ENCODE peak calls at places on chromosomes 4 and X, in five cellular contexts. Q is HCT116, X is heart left ventricle, R is Peyer's patch, D is osteoblast. W is an unnamed sample.

GRCh38 chrX:39309721-39310152 is 508.5 kb downstream of the MID1IP1 start:
- DNase-seq in Q (no peak), X (peak), D (no peak), R (peak), W (peak)

GRCh38 chrX:44267861-44268260 is 75.6 kb downstream of the EFHC2 start:
- DNase-seq in R (no peak), D (no peak), X (no peak), Q (no peak), W (no peak)

GRCh38 chr4:88779431-88779830 is 81.8 kb upstream of the NAP1L5 start:
- DNase-seq in D (no peak), R (no peak), X (no peak), Q (no peak), W (no peak)

GRCh38 chr4:153481474-153481873 is 15.3 kb downstream of the TMEM131L start:
- DNase-seq in R (no peak), D (no peak), Q (no peak), X (no peak), W (no peak)

GRCh38 chrX:130163350-130163851 is 2.2 kb downstream of the AIFM1 start:
- DNase-seq in R (no peak), Q (no peak), D (no peak), X (no peak), W (no peak)

GRCh38 chr4:98950925-98951324 is 22.0 kb upstream of the EIF4E start:
- DNase-seq in R (no peak), X (no peak), D (peak), Q (no peak), W (no peak)

GRCh38 chr4:11505225-11505971 is 76.7 kb upstream of the HS3ST1 start:
- DNase-seq in Q (peak), D (no peak), R (no peak), X (no peak), W (no peak)

GRCh38 chr4:172996571-172997216 is 171.9 kb upstream of the GALNT7 start:
- DNase-seq in D (no peak), Q (no peak), X (no peak), R (no peak), W (no peak)

GRCh38 chr4:168021666-168022065 is 70.7 kb upstream of the ANXA10 start:
- DNase-seq in D (no peak), R (no peak), X (no peak), Q (no peak), W (no peak)

GRCh38 chr4:47031011-47031678 is at the start of gene GABRB1:
- DNase-seq in X (peak), R (no peak), D (peak), Q (no peak), W (no peak)

GRCh38 chrX:9644335-9644734 is 121.3 kb downstream of the GPR143 start:
- DNase-seq in D (no peak), R (no peak), X (no peak), Q (no peak), W (no peak)

GRCh38 chr4:17082186-17082585 is 183.7 kb upstream of the LDB2 start:
- DNase-seq in R (no peak), X (no peak), Q (no peak), D (peak), W (no peak)

GRCh38 chrX:134636859-134637258 is 21.4 kb downstream of the PLAC1 start:
- DNase-seq in X (no peak), D (no peak), R (no peak), Q (no peak), W (no peak)

GRCh38 chr4:6705638-6706037 is 4.0 kb downstream of the MRFAP1L1 start:
- DNase-seq in Q (no peak), D (no peak), X (no peak), R (no peak), W (no peak)

GRCh38 chr4:71235321-71236206 is 103.3 kb upstream of the SLC4A4 start:
- DNase-seq in D (peak), X (no peak), R (no peak), Q (no peak), W (no peak)

GRCh38 chr4:56681158-56681848 is at the start of gene HOPX:
- DNase-seq in Q (no peak), R (no peak), D (no peak), X (peak), W (no peak)

GRCh38 chrX:131816551-131817136 is 206.5 kb upstream of the STK26 start:
- DNase-seq in Q (no peak), R (peak), D (no peak), X (peak), W (peak)

GRCh38 chrX:152202886-152203285 is 64.5 kb upstream of the MAGEA10 start:
- DNase-seq in X (no peak), Q (no peak), D (no peak), R (no peak), W (no peak)

GRCh38 chrX:133670394-133670793 is 255.1 kb upstream of the GPC4 start:
- DNase-seq in R (no peak), X (no peak), D (peak), Q (peak), W (no peak)

GRCh38 chr4:1237981-1238675 is 10.8 kb downstream of the CTBP1 start:
- DNase-seq in Q (no peak), R (no peak), D (peak), X (no peak), W (no peak)

GRCh38 chrX:5971300-5971699 is 257.4 kb downstream of the NLGN4X start:
- DNase-seq in Q (no peak), D (no peak), X (no peak), R (no peak), W (no peak)

GRCh38 chr4:27005512-27006246 is 145.0 kb downstream of the STIM2 start:
- DNase-seq in D (no peak), Q (no peak), X (no peak), R (no peak), W (no peak)

GRCh38 chr4:103012085-103012484 is 7.4 kb downstream of the SLC9B1 start:
- DNase-seq in Q (no peak), X (no peak), R (no peak), D (no peak), W (no peak)

GRCh38 chrX:27981349-27981748 is at the start of gene DCAF8L1:
- DNase-seq in Q (no peak), X (no peak), R (no peak), D (no peak), W (no peak)

GRCh38 chr4:5784960-5785611 is 74.1 kb downstream of the EVC start:
- DNase-seq in Q (no peak), D (no peak), X (no peak), R (no peak), W (no peak)

GRCh38 chr4:8744083-8744805 is 127.4 kb downstream of the HMX1 start:
- DNase-seq in Q (no peak), R (no peak), D (peak), X (no peak), W (no peak)

GRCh38 chr4:75037253-75037652 is 104.3 kb downstream of the PARM1 start:
- DNase-seq in Q (no peak), D (no peak), R (no peak), X (no peak), W (no peak)

GRCh38 chrX:134821370-134821769 is 163.1 kb upstream of the PLAC1 start:
- DNase-seq in X (peak), R (no peak), D (peak), Q (no peak), W (no peak)

GRCh38 chr4:128600996-128601857 is 208.3 kb upstream of the JADE1 start:
- DNase-seq in R (peak), Q (peak), X (peak), D (peak), W (no peak)

GRCh38 chrX:37754518-37754917 is 25.3 kb upstream of the CYBB start:
- DNase-seq in X (no peak), R (no peak), D (no peak), Q (no peak), W (no peak)

GRCh38 chr4:82779032-82779431 is 19.6 kb downstream of the SCD5 start:
- DNase-seq in D (no peak), Q (no peak), X (no peak), R (no peak), W (no peak)

GRCh38 chrX:148380107-148380506 is 120.3 kb upstream of the AFF2 start:
- DNase-seq in R (no peak), X (no peak), D (no peak), Q (no peak), W (no peak)

GRCh38 chrX:124679199-124679598 is 332.8 kb downstream of the SH2D1A start:
- DNase-seq in D (no peak), R (no peak), X (no peak), Q (no peak), W (no peak)
- H3K27ac ChIP-seq in D (no peak), R (no peak), X (no peak), Q (no peak), W (no peak)

DNA sequence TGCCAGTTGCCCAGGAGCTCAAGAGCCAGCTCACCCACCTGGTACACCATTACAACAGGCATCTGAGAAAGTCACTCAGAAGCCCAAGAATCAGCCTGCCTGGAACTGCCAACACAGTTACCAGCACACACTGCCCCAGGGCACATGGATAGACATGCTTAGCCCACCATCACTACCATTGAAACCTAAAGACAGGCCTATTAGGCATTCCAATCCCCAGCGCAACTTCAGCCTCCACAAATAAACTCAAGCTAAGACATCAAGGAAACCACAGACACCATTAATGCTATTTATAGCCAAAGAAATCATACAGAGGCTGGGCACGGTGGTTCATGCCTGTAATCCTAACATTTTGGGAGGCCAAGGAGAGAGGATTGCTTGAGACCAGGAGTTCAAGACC is 42.3 kb downstream of the ATRX start:
- DNase-seq in R (no peak), D (no peak), Q (no peak), X (no peak), W (no peak)
- H3K27ac ChIP-seq in R (no peak), D (no peak), Q (no peak), X (no peak), W (no peak)

DNA sequence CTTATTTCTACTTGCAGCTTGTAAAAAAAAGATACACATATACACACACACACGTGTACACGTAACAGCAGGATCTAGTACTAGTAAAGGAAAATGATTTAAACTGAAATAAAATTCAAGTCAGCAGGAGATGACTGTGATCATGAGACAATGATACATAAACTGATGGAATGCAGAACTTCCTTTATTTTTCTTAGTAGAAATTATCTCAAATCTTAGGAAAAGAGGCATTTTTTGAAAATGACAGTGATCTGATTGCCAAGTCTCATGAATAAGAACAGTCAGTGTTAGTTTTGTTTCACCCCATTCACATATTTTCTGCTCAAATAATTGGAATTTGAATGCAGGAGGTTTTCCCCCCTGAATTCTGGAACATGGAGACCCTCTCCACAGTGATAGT is 11.2 kb downstream of the APBB2 start:
- DNase-seq in D (no peak), Q (no peak), X (no peak), R (no peak), W (no peak)
- H3K27ac ChIP-seq in D (peak), Q (no peak), X (peak), R (no peak), W (no peak)

GRCh38 chr4:156934259-156934635 is 37.4 kb downstream of the PDGFC start:
- DNase-seq in R (no peak), X (no peak), Q (no peak), D (no peak), W (no peak)

GRCh38 chr4:156924774-156925173 is 46.8 kb downstream of the PDGFC start:
- DNase-seq in R (no peak), X (no peak), D (no peak), Q (no peak), W (no peak)

GRCh38 chr4:156931267-156931666 is 40.3 kb downstream of the PDGFC start:
- DNase-seq in Q (peak), R (no peak), D (no peak), X (no peak), W (no peak)

GRCh38 chr4:156933633-156934258 is 37.9 kb downstream of the PDGFC start:
- DNase-seq in Q (peak), X (no peak), D (no peak), R (no peak), W (no peak)

GRCh38 chr4:156929706-156930105 is 41.9 kb downstream of the PDGFC start:
- DNase-seq in X (no peak), Q (no peak), D (no peak), R (no peak), W (no peak)
- H3K27ac ChIP-seq in X (no peak), Q (no peak), D (no peak), R (no peak), W (no peak)

GRCh38 chr4:184167576-184167975 is 50.1 kb downstream of the ENPP6 start:
- DNase-seq in X (no peak), R (no peak), D (no peak), Q (no peak), W (no peak)
- H3K27ac ChIP-seq in X (no peak), R (no peak), D (no peak), Q (no peak), W (no peak)

DNA sequence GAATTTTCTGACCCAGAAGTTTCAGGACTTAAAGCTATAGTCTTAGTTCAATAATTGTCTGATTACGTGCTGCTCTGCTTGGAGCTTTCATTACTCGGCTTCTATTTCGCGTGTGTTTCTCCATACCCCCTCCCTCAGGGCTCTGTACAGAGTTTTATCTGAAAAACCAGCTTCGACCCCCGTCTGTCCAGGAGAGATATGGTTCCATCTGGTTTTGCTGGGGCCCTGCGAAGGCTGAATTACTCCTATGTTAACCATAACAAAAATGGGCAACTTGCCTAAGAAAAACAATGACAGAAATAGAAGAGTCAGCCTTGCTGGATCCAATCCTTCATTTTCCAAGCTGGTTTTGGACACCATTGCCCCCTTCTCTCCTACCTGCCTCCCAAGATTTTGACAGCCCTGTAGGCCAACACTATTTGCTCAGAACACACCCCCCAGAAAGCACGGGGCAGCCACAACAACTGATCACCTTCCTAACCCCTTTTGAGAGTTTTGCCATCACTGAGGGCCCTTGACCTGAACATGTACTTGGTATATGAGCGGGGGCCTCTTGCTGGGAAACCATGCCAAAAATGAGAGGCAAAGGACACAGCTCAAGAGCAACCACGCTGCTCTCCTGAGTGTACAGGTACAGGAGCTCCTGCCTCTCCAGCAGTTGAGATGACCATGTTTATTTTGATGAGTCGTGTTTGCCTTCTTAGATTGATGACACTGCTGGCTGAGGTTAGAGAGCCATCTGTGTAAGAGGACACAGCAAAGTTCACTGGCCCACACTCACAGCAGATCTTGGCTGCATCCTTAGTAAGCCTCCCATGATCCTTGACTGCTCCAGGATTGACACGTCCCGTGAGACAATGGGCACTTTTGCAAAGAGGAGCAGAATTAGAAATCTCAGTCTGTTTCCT is 36.2 kb upstream of the ATP6AP2 start:
- DNase-seq in Q (no peak), D (no peak), X (no peak), R (no peak), W (no peak)
- H3K27ac ChIP-seq in Q (no peak), D (no peak), X (no peak), R (no peak), W (no peak)

GRCh38 chr4:48296330-48296729 is 26.7 kb upstream of the TEC start:
- DNase-seq in X (no peak), D (no peak), R (no peak), Q (no peak), W (no peak)
- H3K27ac ChIP-seq in X (no peak), D (no peak), R (no peak), Q (no peak), W (no peak)

DNA sequence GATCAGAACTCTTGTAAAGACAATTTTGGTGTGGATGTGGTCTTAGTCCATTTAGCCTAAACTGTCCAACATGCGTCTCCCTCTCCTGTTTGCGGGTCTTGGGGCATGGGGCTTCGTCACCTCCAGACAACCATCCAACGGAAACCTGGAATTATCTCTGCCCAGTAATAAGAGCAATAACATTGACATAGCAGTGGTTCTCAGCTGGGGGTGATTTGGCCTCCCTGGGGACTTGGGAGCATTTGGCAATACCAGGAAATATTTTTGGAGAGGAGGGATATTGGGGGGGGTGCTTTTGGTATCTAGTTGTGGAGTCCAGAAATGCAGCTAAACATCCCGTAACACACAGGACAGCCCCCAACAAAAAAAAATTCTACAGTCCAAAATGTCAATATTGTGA is 47.2 kb downstream of the SEL1L3 start:
- DNase-seq in D (no peak), R (no peak), X (no peak), Q (no peak), W (no peak)
- H3K27ac ChIP-seq in D (peak), R (no peak), X (no peak), Q (no peak), W (no peak)

GRCh38 chr4:156898373-156899117 is 73.1 kb downstream of the PDGFC start:
- DNase-seq in X (no peak), D (no peak), R (no peak), Q (no peak), W (no peak)

GRCh38 chr4:156896536-156896935 is 75.1 kb downstream of the PDGFC start:
- DNase-seq in Q (no peak), R (no peak), X (no peak), D (no peak), W (no peak)

GRCh38 chr4:156906325-156906724 is 65.3 kb downstream of the PDGFC start:
- DNase-seq in Q (no peak), X (no peak), R (no peak), D (peak), W (no peak)

DNA sequence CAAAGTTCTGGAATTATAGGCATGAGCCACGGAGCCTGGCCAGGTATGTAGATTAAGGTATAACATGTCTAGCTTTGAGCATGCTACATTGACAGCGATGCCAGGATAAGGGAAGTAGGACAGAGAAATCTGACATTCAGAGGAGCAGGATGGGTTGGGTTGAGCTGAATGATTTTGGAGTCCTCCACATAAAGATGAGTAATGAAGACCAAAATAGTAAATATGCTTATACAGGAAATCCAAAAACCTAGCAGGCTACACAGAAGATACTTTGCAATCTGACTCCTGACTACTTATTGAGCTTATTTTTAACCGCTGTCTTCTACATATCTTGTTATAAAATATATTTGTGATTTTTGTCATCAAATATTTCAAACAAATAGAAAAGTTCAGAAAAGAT is 69.7 kb downstream of the PDGFC start:
- DNase-seq in R (no peak), X (no peak), D (peak), Q (no peak), W (no peak)
- H3K27ac ChIP-seq in R (no peak), X (no peak), D (no peak), Q (no peak), W (no peak)